ENCODE peak calls at places on chromosomes 4 and X, in ten cellular contexts. E, O, V, N, D, G, Y, P, M and J are unnamed samples.

GRCh38 chr4:56049428-56050212 is 100.9 kb downstream of the CEP135 start:
- DNase-seq in N (peak; percentile 77), M (no peak), P (peak; percentile 50), O (peak; percentile 8), D (peak; percentile 21), G (no peak), E (peak; percentile 58), Y (no peak), V (peak; percentile 47), J (peak; percentile 70)

GRCh38 chrX:104137496-104137895 is 19.3 kb downstream of the SLC25A53 start:
- DNase-seq in P (peak; percentile 9), G (no peak), V (no peak), O (no peak), M (no peak), D (no peak), N (no peak), Y (no peak), E (no peak), J (no peak)

GRCh38 chr4:89307446-89308160 is at the start of gene GPRIN3:
- DNase-seq in E (peak; percentile 80), N (peak; percentile 74), D (no peak), O (peak; percentile 65), G (peak; percentile 35), V (peak; percentile 44), Y (no peak), P (peak; percentile 24), M (peak; percentile 82), J (peak; percentile 96)

GRCh38 chr4:151660676-151661075 is 100.1 kb downstream of the GATB start:
- DNase-seq in P (no peak), N (no peak), V (no peak), D (no peak), M (no peak), O (no peak), E (no peak), Y (no peak), G (no peak), J (no peak)

GRCh38 chr4:61275214-61275613 is 75.1 kb downstream of the ADGRL3 start:
- DNase-seq in N (no peak), Y (no peak), M (no peak), E (no peak), O (no peak), D (no peak), G (no peak), V (no peak), P (no peak), J (no peak)

GRCh38 chr4:15921592-15921932 is 17.0 kb downstream of the FGFBP1 start:
- DNase-seq in O (no peak), D (no peak), M (no peak), E (no peak), Y (no peak), N (no peak), V (no peak), P (no peak), G (no peak), J (no peak)

GRCh38 chr4:158128540-158128939 is 44.3 kb downstream of the GASK1B start:
- DNase-seq in P (no peak), E (no peak), V (no peak), G (no peak), M (no peak), D (no peak), N (no peak), O (no peak), Y (no peak), J (no peak)

GRCh38 chr4:40719008-40719623 is 30.6 kb upstream of the NSUN7 start:
- DNase-seq in D (no peak), O (peak; percentile 65), V (peak; percentile 66), P (peak; percentile 76), G (no peak), Y (no peak), M (no peak), E (no peak), N (no peak), J (no peak)

GRCh38 chr4:105944535-105944934 is 49.3 kb downstream of the NPNT start:
- DNase-seq in O (no peak), Y (no peak), D (no peak), M (no peak), N (no peak), V (no peak), G (no peak), E (no peak), P (peak; percentile 72), J (no peak)

GRCh38 chr4:133081246-133081645 is 67.8 kb upstream of the PCDH10 start:
- DNase-seq in M (no peak), Y (no peak), P (no peak), O (no peak), N (no peak), D (no peak), V (no peak), G (no peak), E (no peak), J (no peak)

GRCh38 chrX:139804482-139804881 is 96.5 kb upstream of the MCF2 start:
- DNase-seq in D (no peak), N (no peak), E (no peak), G (no peak), O (no peak), M (no peak), V (no peak), Y (no peak), P (no peak), J (no peak)

GRCh38 chrX:100817340-100817739 is 2.9 kb upstream of the CSTF2 start:
- DNase-seq in P (no peak), Y (no peak), E (no peak), O (no peak), N (no peak), G (no peak), V (no peak), M (no peak), D (no peak), J (no peak)

DNA sequence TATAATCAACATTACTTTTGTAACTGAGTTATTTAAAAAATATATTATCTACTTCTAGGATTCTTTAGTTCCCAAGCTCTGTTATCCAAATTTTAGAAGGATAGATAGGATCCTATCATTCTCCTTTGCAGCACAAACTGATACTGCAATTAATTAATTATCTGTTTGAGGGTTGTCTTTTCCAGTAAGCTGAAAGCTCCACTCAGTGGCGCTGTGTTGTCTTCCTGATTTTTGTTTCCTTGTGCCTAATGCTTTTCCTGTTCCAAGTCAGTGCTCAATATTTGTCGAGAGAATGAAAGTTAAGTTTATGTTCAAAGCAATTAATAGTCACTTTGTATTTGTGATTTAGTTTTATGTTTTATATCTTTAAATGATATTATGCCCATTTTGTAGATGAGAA is 107.4 kb upstream of the ANK2 start:
- DNase-seq in O (no peak), G (no peak), V (no peak), N (no peak), D (no peak), E (no peak), P (no peak), Y (no peak), M (no peak), J (no peak)
- TF ChIP-seq CTCF in O (no peak), G (no peak), V (peak; percentile 2), N (no peak), D (peak; percentile 46), E (no peak), P (no peak), Y (no peak), M (no peak), J (no peak)

DNA sequence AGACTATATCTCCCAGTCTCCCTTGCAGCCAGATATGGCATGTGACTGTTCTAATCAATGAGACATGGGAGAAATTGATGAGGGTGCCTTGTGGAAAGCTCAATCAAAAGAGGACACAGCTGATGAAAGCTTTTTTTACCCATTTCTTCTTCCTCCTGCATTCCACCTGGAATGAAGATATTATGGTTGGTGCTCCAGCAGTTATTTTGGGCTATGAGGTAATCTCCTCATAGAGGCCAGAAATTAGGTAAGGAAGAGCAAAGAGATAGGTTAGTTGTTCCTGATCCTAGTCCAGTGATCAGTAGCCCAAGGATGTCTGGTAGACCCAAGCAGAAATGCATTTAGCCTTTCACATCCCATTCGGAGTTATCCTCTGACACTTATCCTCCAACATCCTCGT is 16.8 kb upstream of the KIAA0232 start:
- DNase-seq in E (no peak), P (no peak), G (no peak), D (no peak), Y (no peak), N (no peak), M (no peak), V (no peak), O (no peak), J (no peak)
- TF ChIP-seq CTCF in E (no peak), P (no peak), G (no peak), D (no peak), Y (no peak), N (no peak), M (no peak), V (no peak), O (no peak), J (no peak)

DNA sequence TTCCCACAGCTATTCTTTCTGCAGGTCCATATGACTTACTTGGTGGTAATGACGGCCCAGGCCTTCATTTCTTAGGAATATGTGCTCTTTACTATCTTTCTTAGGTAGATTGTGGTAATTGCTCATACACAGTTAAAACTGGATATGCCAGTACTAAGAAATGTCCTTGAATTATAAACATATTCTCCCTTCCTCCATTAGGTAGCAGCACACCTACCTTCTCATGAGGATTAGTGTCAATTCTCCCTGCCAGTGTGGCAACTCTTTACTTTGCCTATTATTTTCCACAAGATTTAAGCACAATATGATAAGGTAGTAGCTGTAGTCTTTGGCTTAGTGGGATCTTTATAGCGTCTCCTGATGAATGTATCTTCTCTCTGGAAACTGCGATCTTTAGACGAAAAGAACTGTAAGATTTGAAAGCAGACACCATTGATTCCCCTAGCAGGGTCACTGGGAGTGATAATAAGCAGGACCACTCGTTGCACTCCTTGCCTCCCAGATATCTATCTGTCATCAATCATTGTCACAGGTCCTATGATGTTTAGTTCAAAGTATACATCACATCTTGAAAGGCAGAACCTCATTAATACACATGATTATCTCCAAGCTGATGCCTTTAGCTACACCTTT is 1240.7 kb downstream of the C4orf33 start:
- DNase-seq in D (no peak), Y (no peak), O (no peak), E (no peak), V (no peak), N (no peak), P (peak; percentile 60), M (no peak), G (no peak), J (no peak)
- TF ChIP-seq CTCF in D (peak; percentile 47), Y (peak; percentile 65), O (peak; percentile 69), E (peak; percentile 35), V (peak; percentile 48), N (peak; percentile 68), P (peak; percentile 38), M (peak; percentile 59), G (no peak), J (peak; percentile 63)

DNA sequence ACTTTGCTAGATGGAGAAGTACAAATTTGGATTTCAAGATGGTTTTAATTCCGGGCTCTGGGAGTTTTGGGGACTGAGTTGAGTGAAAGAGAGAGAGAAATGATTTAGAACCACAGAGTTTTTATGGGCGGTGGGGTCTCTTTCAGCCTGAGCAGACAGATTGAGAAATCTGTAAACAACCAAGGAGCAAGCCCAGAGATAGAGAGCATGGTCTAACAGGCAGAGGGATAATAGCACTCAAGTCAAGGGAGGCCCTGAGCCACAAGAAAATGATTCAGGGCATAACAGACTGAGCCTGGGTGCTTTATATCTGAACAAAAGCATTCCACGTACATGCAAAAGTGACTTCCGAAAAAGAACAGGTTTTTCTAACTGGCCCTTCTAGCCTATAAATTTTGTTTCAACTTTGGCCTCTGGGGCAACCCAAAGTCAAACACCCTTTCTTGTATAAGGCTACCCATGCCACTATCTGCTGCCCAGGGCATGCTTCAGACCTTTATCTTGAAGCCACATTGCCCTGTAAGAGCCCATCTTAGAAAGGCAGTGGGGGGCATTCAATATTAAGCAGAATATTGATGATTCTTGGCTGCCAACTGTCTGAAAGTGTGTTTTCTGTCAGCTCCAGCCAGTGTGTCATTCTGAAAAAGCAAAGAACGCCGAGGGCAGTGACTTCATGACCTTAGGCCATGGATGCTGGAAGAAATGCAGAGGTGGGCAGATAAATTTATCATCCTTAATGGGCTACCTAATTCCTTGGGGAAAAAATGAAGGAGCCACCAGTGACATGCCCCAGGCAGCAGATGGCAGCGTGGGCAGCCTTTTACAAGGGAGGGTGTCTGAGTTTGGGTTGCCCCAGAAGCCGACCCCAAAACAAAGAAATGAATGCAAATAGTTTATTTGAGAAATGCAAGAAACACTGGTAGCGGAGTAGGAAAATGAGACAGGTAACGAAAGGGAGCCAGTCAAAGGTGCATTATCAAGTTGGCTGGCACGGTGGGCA is 637.6 kb downstream of the MID1IP1 start:
- DNase-seq in M (no peak), P (no peak), Y (no peak), E (no peak), V (no peak), G (no peak), D (no peak), N (no peak), O (no peak), J (no peak)
- TF ChIP-seq CTCF in M (no peak), P (no peak), Y (no peak), E (no peak), V (peak; percentile 45), G (no peak), D (peak; percentile 37), N (no peak), O (no peak), J (no peak)